ENCODE peak calls at places on chromosome 20, in nine cellular contexts. H, C, F, D, Y, O, A, W and M are unnamed samples.

GRCh38 chr20:36856691-36857635 is 19.0 kb upstream of the TLDC2 start:
- DNase-seq in H (no peak), C (peak), F (peak), D (no peak), Y (peak), O (no peak), A (no peak), W (no peak), M (peak)

GRCh38 chr20:48603116-48603818 is 224.5 kb downstream of the PREX1 start:
- DNase-seq in H (peak), C (no peak), F (no peak), D (no peak), Y (no peak), O (no peak), A (peak), W (no peak), M (no peak)

GRCh38 chr20:48531505-48531904 is 296.3 kb downstream of the PREX1 start:
- DNase-seq in H (no peak), C (no peak), F (peak), D (no peak), Y (no peak), O (no peak), A (no peak), W (no peak), M (no peak)

GRCh38 chr20:56570832-56571231 is 37.8 kb downstream of the FAM209B start:
- DNase-seq in H (no peak), C (no peak), F (no peak), D (no peak), Y (no peak), O (no peak), A (no peak), W (no peak), M (no peak)

GRCh38 chr20:3071610-3072529 is at the start of gene OXT:
- DNase-seq in H (no peak), C (no peak), F (no peak), D (no peak), Y (no peak), O (peak), A (no peak), W (no peak), M (no peak)

GRCh38 chr20:9054176-9054575 is 14.7 kb upstream of the PLCB4 start:
- DNase-seq in H (no peak), C (no peak), F (peak), D (no peak), Y (no peak), O (no peak), A (no peak), W (no peak), M (peak)

GRCh38 chr20:9966966-9967365 is 67.8 kb upstream of the ANKEF1 start:
- DNase-seq in H (no peak), C (no peak), F (peak), D (peak), Y (peak), O (no peak), A (no peak), W (no peak), M (peak)

GRCh38 chr20:23115823-23116222 is 29.7 kb upstream of the CD93 start:
- DNase-seq in H (no peak), C (peak), F (peak), D (peak), Y (no peak), O (no peak), A (no peak), W (no peak), M (no peak)

GRCh38 chr20:5974531-5974930 is 24.1 kb downstream of the MCM8 start:
- DNase-seq in H (no peak), C (no peak), F (peak), D (no peak), Y (peak), O (no peak), A (no peak), W (no peak), M (no peak)

GRCh38 chr20:40054311-40054710 is 634.7 kb downstream of the MAFB start:
- DNase-seq in H (no peak), C (no peak), F (no peak), D (no peak), Y (no peak), O (no peak), A (no peak), W (no peak), M (no peak)

GRCh38 chr20:53079883-53080282 is 107.7 kb downstream of the TSHZ2 start:
- DNase-seq in H (no peak), C (no peak), F (peak), D (no peak), Y (no peak), O (no peak), A (no peak), W (no peak), M (no peak)

GRCh38 chr20:5400164-5400762 is 83.5 kb upstream of the PROKR2 start:
- DNase-seq in H (peak), C (no peak), F (peak), D (peak), Y (peak), O (no peak), A (no peak), W (no peak), M (peak)

GRCh38 chr20:13441388-13441787 is 197.3 kb downstream of the TASP1 start:
- DNase-seq in H (no peak), C (no peak), F (no peak), D (no peak), Y (no peak), O (no peak), A (no peak), W (no peak), M (no peak)

GRCh38 chr20:5770240-5770986 is 20.2 kb downstream of the SHLD1 start:
- DNase-seq in H (no peak), C (no peak), F (no peak), D (peak), Y (no peak), O (no peak), A (no peak), W (no peak), M (peak)

GRCh38 chr20:59848182-59848581 is 85.3 kb downstream of the SYCP2 start:
- DNase-seq in H (no peak), C (no peak), F (no peak), D (no peak), Y (no peak), O (no peak), A (no peak), W (no peak), M (no peak)

GRCh38 chr20:3885711-3886110 is 3.5 kb upstream of the PANK2 start:
- DNase-seq in H (no peak), C (no peak), F (no peak), D (no peak), Y (no peak), O (no peak), A (no peak), W (no peak), M (no peak)

GRCh38 chr20:36472656-36473071 is 68.7 kb upstream of the MYL9 start:
- DNase-seq in H (no peak), C (no peak), F (no peak), D (no peak), Y (peak), O (no peak), A (no peak), W (no peak), M (no peak)

GRCh38 chr20:31708839-31709534 is 13.7 kb downstream of the BCL2L1 start:
- DNase-seq in H (no peak), C (no peak), F (no peak), D (no peak), Y (no peak), O (no peak), A (no peak), W (no peak), M (no peak)

GRCh38 chr20:14712302-14712739 is 374.9 kb upstream of the FLRT3 start:
- DNase-seq in H (peak), C (no peak), F (peak), D (no peak), Y (peak), O (no peak), A (no peak), W (peak), M (peak)

GRCh38 chr20:57650756-57651483 is 30.7 kb upstream of the ZBP1 start:
- DNase-seq in H (no peak), C (no peak), F (no peak), D (no peak), Y (no peak), O (no peak), A (no peak), W (no peak), M (no peak)

GRCh38 chr20:5884465-5885335 is 65.6 kb downstream of the TRMT6 start:
- DNase-seq in H (no peak), C (no peak), F (no peak), D (no peak), Y (no peak), O (no peak), A (no peak), W (no peak), M (no peak)

GRCh38 chr20:41747226-41747625 is 129.0 kb upstream of the CHD6 start:
- DNase-seq in H (no peak), C (no peak), F (no peak), D (no peak), Y (no peak), O (no peak), A (no peak), W (no peak), M (no peak)

GRCh38 chr20:61115627-61116026 is 136.4 kb upstream of the CDH4 start:
- DNase-seq in H (peak), C (no peak), F (no peak), D (no peak), Y (no peak), O (no peak), A (no peak), W (no peak), M (no peak)
- H3K4me3 ChIP-seq in H (no peak), C (no peak), F (no peak), D (no peak), Y (no peak), O (no peak), A (no peak), W (no peak), M (no peak)

GRCh38 chr20:62935968-62936585 is 1.9 kb upstream of the GID8 start:
- DNase-seq in H (no peak), C (no peak), F (no peak), D (no peak), Y (no peak), O (no peak), A (no peak), W (no peak), M (no peak)

GRCh38 chr20:62936996-62937352 is 973 bp upstream of the GID8 start:
- DNase-seq in H (no peak), C (no peak), F (peak), D (no peak), Y (peak), O (no peak), A (no peak), W (no peak), M (peak)

GRCh38 chr20:62937353-62938104 is 418 bp upstream of the GID8 start:
- DNase-seq in H (peak), C (peak), F (peak), D (peak), Y (peak), O (peak), A (peak), W (peak), M (peak)

GRCh38 chr20:62933966-62934365 is 4.0 kb upstream of the GID8 start:
- DNase-seq in H (no peak), C (no peak), F (no peak), D (no peak), Y (no peak), O (no peak), A (no peak), W (no peak), M (no peak)

GRCh38 chr20:62935204-62935967 is 2.6 kb upstream of the GID8 start:
- DNase-seq in H (no peak), C (no peak), F (no peak), D (no peak), Y (no peak), O (no peak), A (no peak), W (no peak), M (no peak)
- H3K4me3 ChIP-seq in H (no peak), C (no peak), F (no peak), D (peak), Y (no peak), O (no peak), A (no peak), W (no peak), M (no peak)

GRCh38 chr20:47241345-47241781 is 115.1 kb downstream of the ZMYND8 start:
- DNase-seq in H (no peak), C (no peak), F (peak), D (no peak), Y (no peak), O (no peak), A (no peak), W (no peak), M (peak)
- H3K4me3 ChIP-seq in H (no peak), C (no peak), F (no peak), D (no peak), Y (no peak), O (no peak), A (no peak), W (no peak), M (no peak)

DNA sequence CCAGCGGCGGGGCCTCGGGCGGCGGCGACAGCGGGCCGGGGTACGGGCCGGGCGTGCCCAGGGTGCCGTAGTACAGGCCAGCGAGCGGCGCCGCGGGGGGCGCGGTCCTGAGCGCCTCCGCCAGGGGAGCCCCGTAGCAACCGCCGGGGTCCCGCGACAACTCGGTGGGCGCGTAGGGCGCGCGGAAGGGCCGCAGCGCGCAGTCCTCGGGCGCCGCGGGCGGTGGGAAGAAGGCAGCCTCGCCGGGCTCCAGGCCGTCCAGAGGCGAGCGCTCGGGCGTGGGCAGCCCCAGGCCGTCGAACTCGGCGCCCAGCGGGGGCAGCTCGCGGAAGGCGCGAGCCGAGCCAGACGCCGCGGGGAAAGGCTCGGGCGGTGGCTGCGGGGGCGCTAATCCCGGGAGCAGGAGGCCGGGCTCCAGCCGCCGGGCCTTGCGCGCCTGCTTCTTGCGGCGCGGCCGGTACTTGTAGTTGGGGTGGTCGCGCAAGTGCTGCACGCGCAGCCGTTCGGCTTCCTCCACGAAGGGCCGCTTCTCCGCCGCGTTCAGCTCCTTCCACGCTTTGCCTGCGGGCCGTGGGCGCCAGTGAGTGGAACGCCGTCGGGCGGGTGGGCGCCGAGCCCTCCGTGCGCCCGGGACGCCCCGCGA is 916 bp downstream of the SOX18 start:
- DNase-seq in H (peak), C (no peak), F (no peak), D (peak), Y (no peak), O (no peak), A (no peak), W (no peak), M (no peak)
- H3K4me3 ChIP-seq in H (peak), C (no peak), F (no peak), D (peak), Y (no peak), O (no peak), A (no peak), W (peak), M (no peak)

GRCh38 chr20:58815448-58815847 is 35.3 kb downstream of the GNAS-AS1 start:
- DNase-seq in H (no peak), C (no peak), F (no peak), D (peak), Y (no peak), O (no peak), A (no peak), W (no peak), M (no peak)
- H3K4me3 ChIP-seq in H (no peak), C (no peak), F (no peak), D (no peak), Y (no peak), O (no peak), A (no peak), W (no peak), M (no peak)

DNA sequence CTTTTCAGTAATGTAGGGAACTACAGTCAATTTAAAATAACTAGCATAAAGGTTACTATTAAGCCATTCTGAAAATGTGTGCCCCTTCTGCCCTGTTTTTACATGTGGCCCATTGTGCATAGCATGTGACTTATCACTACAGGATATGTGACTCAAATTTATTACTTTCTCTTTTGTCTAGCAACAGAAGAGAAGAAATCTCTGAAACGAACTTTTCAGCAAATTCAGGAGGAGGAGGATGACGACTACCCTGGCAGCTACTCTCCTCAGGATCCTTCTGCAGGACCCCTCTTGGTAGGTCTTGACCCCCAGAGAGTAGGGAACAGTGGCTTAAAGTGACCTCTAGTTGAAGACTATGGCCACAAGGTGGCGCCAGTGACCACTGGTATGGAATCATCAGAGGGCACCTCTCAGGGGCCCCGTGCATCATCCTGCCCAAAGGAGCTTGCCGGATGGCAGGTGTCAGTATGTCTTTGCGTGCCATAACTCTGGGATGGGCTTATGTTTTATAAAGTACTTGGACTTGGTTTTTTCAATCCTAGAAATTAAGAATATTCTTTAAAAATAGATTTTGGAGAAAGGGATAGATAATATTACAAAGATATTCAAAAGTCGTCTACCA is 23.9 kb downstream of the RPRD1B start:
- DNase-seq in H (peak), C (peak), F (peak), D (peak), Y (peak), O (peak), A (peak), W (peak), M (peak)
- H3K4me3 ChIP-seq in H (no peak), C (no peak), F (no peak), D (no peak), Y (no peak), O (no peak), A (no peak), W (no peak), M (no peak)

GRCh38 chr20:46350201-46350985 is 42.1 kb upstream of the CDH22 start:
- DNase-seq in H (no peak), C (no peak), F (peak), D (peak), Y (peak), O (no peak), A (no peak), W (no peak), M (peak)

GRCh38 chr20:46352370-46352938 is 44.2 kb upstream of the CDH22 start:
- DNase-seq in H (no peak), C (no peak), F (no peak), D (no peak), Y (no peak), O (no peak), A (no peak), W (no peak), M (no peak)

GRCh38 chr20:46350986-46351267 is 42.6 kb upstream of the CDH22 start:
- DNase-seq in H (no peak), C (no peak), F (no peak), D (no peak), Y (no peak), O (no peak), A (no peak), W (no peak), M (no peak)

GRCh38 chr20:46349742-46350056 is 41.4 kb upstream of the CDH22 start:
- DNase-seq in H (no peak), C (no peak), F (no peak), D (no peak), Y (no peak), O (no peak), A (no peak), W (no peak), M (no peak)

GRCh38 chr20:46351357-46352058 is 43.2 kb upstream of the CDH22 start:
- DNase-seq in H (no peak), C (no peak), F (no peak), D (peak), Y (no peak), O (no peak), A (no peak), W (no peak), M (no peak)
- H3K4me3 ChIP-seq in H (no peak), C (no peak), F (no peak), D (no peak), Y (no peak), O (no peak), A (no peak), W (no peak), M (no peak)

GRCh38 chr20:11918280-11918952 is 723 bp downstream of the BTBD3 start:
- DNase-seq in H (no peak), C (no peak), F (no peak), D (no peak), Y (no peak), O (no peak), A (no peak), W (no peak), M (peak)

GRCh38 chr20:11919046-11919445 is 1.4 kb downstream of the BTBD3 start:
- DNase-seq in H (no peak), C (no peak), F (no peak), D (no peak), Y (no peak), O (no peak), A (no peak), W (no peak), M (no peak)

GRCh38 chr20:11920083-11920482 is 2.4 kb downstream of the BTBD3 start:
- DNase-seq in H (no peak), C (no peak), F (no peak), D (no peak), Y (no peak), O (no peak), A (no peak), W (no peak), M (no peak)

GRCh38 chr20:11919571-11919970 is 1.9 kb downstream of the BTBD3 start:
- DNase-seq in H (no peak), C (no peak), F (no peak), D (no peak), Y (no peak), O (no peak), A (no peak), W (no peak), M (no peak)

DNA sequence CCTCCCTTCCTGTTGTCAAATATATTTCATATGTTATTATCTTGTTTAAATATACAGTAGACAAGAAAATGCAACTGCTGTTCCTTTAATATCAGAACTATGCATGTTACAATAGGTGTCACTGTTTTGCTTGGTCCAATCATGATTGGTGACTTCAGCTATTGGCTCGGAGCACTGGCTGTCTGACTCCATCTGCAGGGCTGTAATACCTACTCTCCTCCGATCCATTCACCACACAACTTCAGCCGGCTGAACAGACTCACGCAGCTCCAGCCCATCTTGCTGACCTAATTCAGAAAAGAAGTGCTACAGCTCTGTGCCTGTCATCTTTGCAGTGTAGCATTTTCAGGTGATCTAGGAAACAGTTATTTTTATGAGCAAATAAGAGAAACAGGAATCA is at the start of gene BTBD3:
- DNase-seq in H (peak), C (peak), F (peak), D (no peak), Y (peak), O (no peak), A (no peak), W (no peak), M (peak)
- H3K4me3 ChIP-seq in H (no peak), C (peak), F (peak), D (no peak), Y (peak), O (no peak), A (peak), W (no peak), M (peak)

GRCh38 chr20:32764000-32764960 is 2.1 kb downstream of the DNMT3B start:
- DNase-seq in H (no peak), C (no peak), F (no peak), D (peak), Y (no peak), O (no peak), A (no peak), W (no peak), M (no peak)
- H3K4me3 ChIP-seq in H (peak), C (no peak), F (no peak), D (peak), Y (no peak), O (no peak), A (no peak), W (no peak), M (no peak)